ENCODE peak calls at places on chromosome 1, in five cellular contexts. D is esophagus muscularis mucosa, I is cardiac fibroblast, N is psoas muscle, U is ovary. Z is an unnamed sample.

GRCh38 chr1:96509944-96510343 is 211.6 kb upstream of the PTBP2 start:
- DNase-seq in U (no peak), N (no peak), I (no peak), D (no peak), Z (no peak)

GRCh38 chr1:221743416-221744208 is 1.7 kb upstream of the DUSP10 start:
- DNase-seq in D (no peak), I (no peak), N (no peak), U (no peak), Z (no peak)

GRCh38 chr1:79845951-79846350 is 839.4 kb upstream of the ADGRL4 start:
- DNase-seq in D (no peak), U (no peak), N (no peak), I (peak; percentile 24), Z (no peak)

GRCh38 chr1:81509619-81510018 is 291.1 kb upstream of the ADGRL2 start:
- DNase-seq in I (no peak), D (no peak), N (no peak), U (no peak), Z (no peak)

GRCh38 chr1:101911894-101912293 is 84.8 kb downstream of the OLFM3 start:
- DNase-seq in U (no peak), N (no peak), I (no peak), D (no peak), Z (no peak)

GRCh38 chr1:56472860-56473259 is 106.5 kb downstream of the PLPP3 start:
- DNase-seq in N (no peak), D (no peak), I (no peak), U (no peak), Z (no peak)

GRCh38 chr1:180542113-180542512 is 16.7 kb upstream of the OVAAL start:
- DNase-seq in I (no peak), U (peak; percentile 40), N (no peak), D (no peak), Z (no peak)

GRCh38 chr1:182330303-182330702 is 61.3 kb downstream of the GLUL start:
- DNase-seq in I (peak; percentile 7), N (peak; percentile 51), D (no peak), U (no peak), Z (no peak)

GRCh38 chr1:1946540-1946939 is 27.5 kb upstream of the TMEM52 start:
- DNase-seq in D (no peak), I (peak; percentile 75), N (peak; percentile 55), U (peak; percentile 81), Z (no peak)

GRCh38 chr1:34977858-34978257 is 7.3 kb downstream of the TMEM35B start:
- DNase-seq in U (no peak), D (no peak), N (no peak), I (no peak), Z (no peak)

GRCh38 chr1:7574121-7575040 is 196.7 kb upstream of the VAMP3 start:
- DNase-seq in N (no peak), I (no peak), U (no peak), D (no peak), Z (no peak)

GRCh38 chr1:242586355-242586670 is 61.8 kb upstream of the PLD5 start:
- DNase-seq in I (no peak), N (no peak), D (no peak), U (no peak), Z (no peak)

GRCh38 chr1:170313306-170313705 is 167.5 kb downstream of the NTMT2 start:
- DNase-seq in D (no peak), U (no peak), N (no peak), I (no peak), Z (no peak)

GRCh38 chr1:153470707-153471106 is 10.3 kb upstream of the S100A7 start:
- DNase-seq in D (no peak), N (no peak), I (peak; percentile 17), U (no peak), Z (no peak)

GRCh38 chr1:64623750-64624445 is 121.0 kb upstream of the RAVER2 start:
- DNase-seq in U (no peak), D (no peak), I (peak; percentile 26), N (no peak), Z (no peak)

GRCh38 chr1:226002667-226003501 is 3.7 kb upstream of the SDE2 start:
- DNase-seq in N (peak; percentile 45), I (peak; percentile 61), D (no peak), U (no peak), Z (no peak)

GRCh38 chr1:236553370-236553769 is 29.6 kb downstream of the LGALS8 start:
- DNase-seq in I (no peak), U (no peak), N (no peak), D (no peak), Z (no peak)
- TF ChIP-seq CTCF in I (no peak), U (no peak), N (no peak), D (no peak), Z (no peak)

GRCh38 chr1:231584117-231584516 is 42.5 kb upstream of the DISC1 start:
- DNase-seq in U (no peak), I (peak; percentile 92), N (no peak), D (no peak), Z (no peak)
- TF ChIP-seq CTCF in U (no peak), I (peak; percentile 26), N (peak; percentile 5), D (no peak), Z (peak; percentile 52)

DNA sequence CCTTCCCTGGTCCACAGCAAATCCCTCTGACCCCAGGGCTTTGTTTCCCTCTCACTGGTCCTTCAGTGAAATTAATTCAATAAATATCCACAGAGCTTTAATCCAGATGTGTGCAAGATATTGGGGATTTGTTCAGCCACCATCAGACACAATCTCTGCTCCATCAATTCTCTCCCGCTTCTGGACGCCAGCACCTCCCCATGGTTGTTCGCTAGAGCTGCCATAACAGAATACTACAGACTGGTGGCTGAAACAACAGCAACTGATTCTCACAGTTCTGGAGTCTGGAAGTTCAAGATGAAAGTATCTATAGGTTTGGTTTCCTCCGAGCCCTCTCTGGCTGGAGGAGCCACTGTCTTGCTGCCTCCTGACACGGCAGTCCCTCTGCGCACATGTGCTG is 303.9 kb downstream of the SMYD3 start:
- DNase-seq in D (no peak), N (no peak), U (no peak), I (no peak), Z (no peak)
- TF ChIP-seq CTCF in D (no peak), N (no peak), U (no peak), I (no peak), Z (no peak)

DNA sequence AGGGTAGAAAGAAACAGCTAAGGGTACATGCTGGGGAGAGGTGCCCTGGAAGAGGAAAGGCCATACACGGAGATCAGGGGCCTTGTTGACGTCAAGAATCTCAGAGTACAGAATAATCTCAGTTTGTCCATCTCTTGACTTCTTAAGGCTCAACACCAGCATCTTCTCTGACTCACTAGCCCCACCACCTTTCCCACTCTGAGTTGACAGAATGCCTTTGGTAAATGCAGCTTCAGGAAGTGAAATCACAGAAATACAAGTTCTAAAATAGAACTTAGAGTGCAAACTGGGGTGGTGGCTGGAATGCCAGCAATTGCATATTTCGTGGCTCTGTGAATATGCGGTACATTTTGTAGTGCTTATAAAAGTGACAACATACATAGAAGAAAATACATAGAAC is 1.6 kb downstream of the COG2 start:
- DNase-seq in I (peak; percentile 35), N (no peak), U (no peak), D (no peak), Z (no peak)
- TF ChIP-seq CTCF in I (no peak), N (no peak), U (no peak), D (no peak), Z (no peak)

GRCh38 chr1:31510304-31510703 is 66.0 kb upstream of the TINAGL1 start:
- DNase-seq in U (no peak), I (no peak), N (no peak), D (no peak), Z (no peak)

GRCh38 chr1:31509124-31510072 is 66.9 kb upstream of the TINAGL1 start:
- DNase-seq in I (no peak), D (no peak), U (no peak), N (no peak), Z (no peak)

GRCh38 chr1:31507221-31507620 is 69.1 kb upstream of the TINAGL1 start:
- DNase-seq in U (no peak), D (no peak), N (no peak), I (no peak), Z (no peak)

GRCh38 chr1:31505884-31506497 is 70.3 kb upstream of the TINAGL1 start:
- DNase-seq in U (no peak), D (no peak), I (peak; percentile 47), N (no peak), Z (no peak)

DNA sequence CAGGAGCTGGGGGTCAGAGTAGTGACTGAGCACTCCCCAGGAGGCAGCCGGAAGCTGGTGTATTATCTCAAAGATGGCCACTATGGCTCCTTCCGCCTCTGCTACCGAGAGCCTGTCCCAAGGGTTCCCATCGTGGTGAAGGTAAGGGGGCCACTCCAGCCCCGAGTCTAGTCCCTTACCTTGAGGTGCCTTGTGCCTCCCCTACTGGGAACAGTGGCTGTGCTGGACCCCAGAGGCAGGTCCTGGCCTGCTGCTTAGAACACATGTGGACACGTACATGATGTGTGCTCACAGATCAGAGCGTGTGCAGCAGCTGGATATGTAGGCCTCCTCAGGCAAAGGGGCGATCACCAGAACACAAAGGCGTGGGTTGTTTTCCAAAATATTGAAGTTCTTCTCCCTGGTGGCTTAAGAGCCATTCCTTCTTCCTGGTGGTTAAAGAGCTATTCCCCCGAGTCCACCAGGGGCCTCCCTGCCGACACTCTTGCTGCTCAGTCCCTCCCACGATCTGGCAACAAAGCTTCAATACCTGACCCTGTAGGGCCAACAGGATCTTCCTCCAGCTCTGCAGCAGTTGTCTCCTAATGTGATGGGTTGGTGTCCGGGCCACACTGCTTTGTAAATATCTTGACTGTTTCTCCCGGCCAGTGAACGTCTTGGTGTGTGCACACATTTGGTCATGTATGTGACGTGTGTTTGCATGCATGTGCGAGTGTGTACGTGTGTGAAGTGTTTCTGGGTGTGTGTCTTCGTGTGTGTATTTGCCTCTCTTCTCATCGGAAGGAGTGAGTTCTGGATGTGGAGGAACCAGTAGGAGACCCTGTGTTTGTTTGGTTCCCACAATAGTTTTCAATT is 68.4 kb upstream of the TINAGL1 start:
- DNase-seq in D (no peak), N (no peak), I (no peak), U (no peak), Z (no peak)
- TF ChIP-seq CTCF in D (no peak), N (no peak), I (no peak), U (no peak), Z (no peak)

GRCh38 chr1:12407050-12407961 is 177.5 kb downstream of the VPS13D start:
- DNase-seq in D (no peak), I (peak; percentile 69), U (no peak), N (no peak), Z (no peak)
- TF ChIP-seq CTCF in D (peak; percentile 50), I (peak; percentile 50), U (peak; percentile 9), N (peak; percentile 56), Z (peak; percentile 9)

DNA sequence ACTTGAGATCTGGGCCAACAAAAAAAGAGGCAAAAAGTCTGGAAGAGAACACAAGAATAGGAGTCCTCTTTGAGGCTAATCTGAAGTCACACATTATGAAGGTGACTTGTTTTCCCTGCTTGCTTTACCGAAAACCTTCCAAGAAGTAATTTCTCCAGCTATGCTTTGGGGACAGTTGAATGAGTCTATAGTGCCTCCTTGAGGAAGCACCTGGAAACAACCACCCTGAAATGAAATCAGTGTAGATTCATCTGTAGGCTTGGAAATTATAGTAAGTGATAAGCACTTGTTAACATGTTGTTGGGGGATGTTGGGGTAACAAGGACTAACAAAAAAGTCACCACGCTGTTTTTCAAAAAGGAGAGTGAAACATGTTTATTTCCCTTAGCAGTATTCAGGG is 23.4 kb upstream of the RPTN start:
- DNase-seq in D (no peak), U (no peak), I (peak; percentile 21), N (no peak), Z (no peak)
- TF ChIP-seq CTCF in D (peak; percentile 35), U (no peak), I (peak; percentile 68), N (no peak), Z (peak; percentile 21)

DNA sequence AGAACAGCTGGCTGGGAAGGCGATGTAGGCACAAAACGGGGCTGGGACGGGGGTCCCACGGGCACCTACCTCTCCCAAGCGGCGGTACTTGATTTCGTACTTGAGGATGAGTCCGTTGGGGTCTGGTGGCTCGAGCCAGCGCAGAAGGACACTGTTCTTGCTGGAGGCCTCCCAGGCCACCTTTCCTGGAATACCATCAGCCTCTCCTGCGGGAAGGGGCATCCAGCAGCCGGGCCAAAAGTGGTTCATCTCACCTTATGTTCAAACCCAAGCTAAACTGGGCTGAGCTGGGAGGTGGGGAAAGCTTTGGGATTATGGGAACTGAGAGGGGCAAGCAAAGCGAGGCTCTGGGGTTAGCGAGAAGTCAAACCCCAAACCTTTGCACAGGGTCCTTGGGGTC is 14.3 kb downstream of the INSRR start:
- DNase-seq in U (no peak), N (no peak), D (no peak), I (no peak), Z (no peak)
- TF ChIP-seq CTCF in U (no peak), N (no peak), D (no peak), I (no peak), Z (no peak)

Z was measured in D721Med.